ENCODE peak calls at places on chromosomes 3 and 15, in five cellular contexts. Z, O, G, C and F are unnamed samples.

GRCh38 chr3:107432013-107432515 is 54.8 kb downstream of the CCDC54 start:
- DNase-seq in Z (no peak), O (no peak), G (no peak), C (no peak), F (peak)

GRCh38 chr3:156820687-156821070 is 5.5 kb upstream of the LEKR1 start:
- DNase-seq in Z (no peak), O (no peak), G (no peak), C (no peak), F (no peak)

GRCh38 chr3:4720316-4721075 is 227.3 kb downstream of the ITPR1 start:
- DNase-seq in Z (no peak), O (peak), G (peak), C (peak), F (no peak)

GRCh38 chr3:69406156-69406555 is 20.3 kb upstream of the FRMD4B start:
- DNase-seq in Z (no peak), O (no peak), G (no peak), C (no peak), F (no peak)

GRCh38 chr3:65245133-65246076 is 557.6 kb upstream of the ADAMTS9 start:
- DNase-seq in Z (no peak), O (no peak), G (no peak), C (no peak), F (no peak)

GRCh38 chr15:66802087-66803001 is 100.3 kb downstream of the SMAD6 start:
- DNase-seq in Z (no peak), O (no peak), G (no peak), C (no peak), F (no peak)

GRCh38 chr15:65868546-65869126 is 655 bp upstream of the RAB11A start:
- DNase-seq in Z (no peak), O (peak), G (no peak), C (no peak), F (peak)

GRCh38 chr3:189049458-189050231 is 122.1 kb upstream of the TPRG1 start:
- DNase-seq in Z (no peak), O (no peak), G (no peak), C (no peak), F (no peak)

GRCh38 chr3:99878005-99878404 is 60.3 kb downstream of the CMSS1 start:
- DNase-seq in Z (no peak), O (peak), G (peak), C (peak), F (no peak)

GRCh38 chr3:168094580-168094876 is 1.2 kb downstream of the GOLIM4 start:
- DNase-seq in Z (no peak), O (no peak), G (no peak), C (no peak), F (no peak)

GRCh38 chr3:42376397-42376798 is 34.0 kb downstream of the LYZL4 start:
- DNase-seq in Z (no peak), O (no peak), G (no peak), C (peak), F (no peak)

GRCh38 chr3:168121175-168121853 is 25.6 kb upstream of the GOLIM4 start:
- DNase-seq in Z (no peak), O (no peak), G (no peak), C (no peak), F (peak)

GRCh38 chr3:32848215-32848614 is 30.4 kb downstream of the TRIM71 start:
- DNase-seq in Z (no peak), O (peak), G (no peak), C (no peak), F (no peak)

GRCh38 chr3:143424874-143425273 is 305.3 kb downstream of the CHST2 start:
- DNase-seq in Z (no peak), O (no peak), G (no peak), C (no peak), F (no peak)

GRCh38 chr15:48954538-48954937 is 9.2 kb downstream of the SHC4 start:
- DNase-seq in Z (no peak), O (no peak), G (no peak), C (no peak), F (no peak)

GRCh38 chr3:157523814-157524213 is 20.6 kb upstream of the VEPH1 start:
- DNase-seq in Z (no peak), O (no peak), G (no peak), C (no peak), F (no peak)

GRCh38 chr3:122996038-122996580 is 31.5 kb downstream of the SEMA5B start:
- DNase-seq in Z (no peak), O (no peak), G (no peak), C (no peak), F (no peak)

GRCh38 chr3:42682301-42683070 is 2.9 kb upstream of the KLHL40 start:
- DNase-seq in Z (no peak), O (no peak), G (no peak), C (no peak), F (no peak)

GRCh38 chr3:107669669-107670068 is 146.9 kb downstream of the BBX start:
- DNase-seq in Z (no peak), O (no peak), G (no peak), C (no peak), F (no peak)

GRCh38 chr3:97815149-97815917 is 6.5 kb upstream of the CRYBG3 start:
- DNase-seq in Z (no peak), O (no peak), G (no peak), C (no peak), F (no peak)

GRCh38 chr3:48982686-48983085 is 7.4 kb upstream of the P4HTM start:
- DNase-seq in Z (no peak), O (no peak), G (no peak), C (no peak), F (no peak)

GRCh38 chr3:195197764-195198423 is 73.1 kb downstream of the XXYLT1 start:
- DNase-seq in Z (no peak), O (no peak), G (no peak), C (peak), F (no peak)

GRCh38 chr15:33915571-33916407 is 52.5 kb upstream of the CHRM5 start:
- DNase-seq in Z (no peak), O (peak), G (peak), C (no peak), F (no peak)

GRCh38 chr3:67620869-67621268 is 33.5 kb downstream of the SUCLG2 start:
- DNase-seq in Z (no peak), O (no peak), G (no peak), C (no peak), F (no peak)

GRCh38 chr3:44981220-44981619 is 5.2 kb downstream of the EXOSC7 start:
- DNase-seq in Z (no peak), O (no peak), G (no peak), C (no peak), F (no peak)

GRCh38 chr15:73686781-73687256 is 2.6 kb downstream of the CD276 start:
- DNase-seq in Z (no peak), O (no peak), G (no peak), C (no peak), F (no peak)

GRCh38 chr3:61547625-61548024 is 13.7 kb upstream of the PTPRG start:
- DNase-seq in Z (no peak), O (no peak), G (no peak), C (no peak), F (no peak)
- TF ChIP-seq ZBTB33 in Z (no peak), O (no peak), G (no peak), C (no peak), F (no peak)

DNA sequence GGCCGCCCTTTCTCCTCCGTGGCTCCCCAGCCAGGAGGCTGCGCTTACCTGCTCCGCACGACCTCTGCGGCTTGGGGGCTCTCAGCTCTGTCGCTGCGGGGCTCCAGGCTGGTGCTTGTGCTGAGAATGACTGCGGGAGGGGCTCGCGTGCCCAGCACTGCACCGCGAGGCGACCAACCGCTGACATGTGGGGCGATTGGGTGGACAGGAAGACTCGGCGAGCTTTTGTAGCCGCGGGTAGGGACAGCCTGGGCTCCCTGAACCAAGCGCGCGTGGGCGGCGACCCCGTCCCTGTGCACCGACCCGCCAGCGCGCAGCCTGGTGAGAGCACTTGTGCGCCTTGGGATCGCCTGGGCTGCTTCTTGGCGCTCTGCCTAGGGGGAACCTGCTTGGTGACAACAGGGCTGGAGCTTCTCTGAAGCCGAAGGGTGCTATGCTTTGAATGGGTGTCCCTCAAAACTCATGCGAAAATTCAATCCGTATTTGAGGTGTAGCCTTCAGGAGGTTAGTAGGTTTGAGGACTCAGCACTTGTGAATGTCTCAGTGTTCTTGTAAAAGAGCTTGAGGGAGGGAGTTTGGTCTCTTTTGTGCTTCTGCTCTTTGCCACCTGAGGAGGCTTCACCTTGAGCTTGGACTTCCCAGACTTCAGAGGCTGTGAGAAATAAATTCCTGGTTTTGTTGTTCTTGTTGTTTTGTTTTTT is 50.4 kb downstream of the IL12A start:
- DNase-seq in Z (no peak), O (no peak), G (no peak), C (no peak), F (peak)
- TF ChIP-seq ZBTB33 in Z (no peak), O (no peak), G (no peak), C (no peak), F (no peak)

GRCh38 chr3:175646865-175647264 is 787.7 kb downstream of the NAALADL2 start:
- DNase-seq in Z (no peak), O (no peak), G (no peak), C (no peak), F (no peak)

GRCh38 chr3:175655366-175655765 is 796.2 kb downstream of the NAALADL2 start:
- DNase-seq in Z (no peak), O (no peak), G (no peak), C (no peak), F (no peak)

GRCh38 chr3:175648939-175649338 is 789.8 kb downstream of the NAALADL2 start:
- DNase-seq in Z (no peak), O (no peak), G (no peak), C (no peak), F (no peak)

GRCh38 chr3:175656451-175656850 is 797.3 kb downstream of the NAALADL2 start:
- DNase-seq in Z (no peak), O (no peak), G (no peak), C (no peak), F (no peak)

DNA sequence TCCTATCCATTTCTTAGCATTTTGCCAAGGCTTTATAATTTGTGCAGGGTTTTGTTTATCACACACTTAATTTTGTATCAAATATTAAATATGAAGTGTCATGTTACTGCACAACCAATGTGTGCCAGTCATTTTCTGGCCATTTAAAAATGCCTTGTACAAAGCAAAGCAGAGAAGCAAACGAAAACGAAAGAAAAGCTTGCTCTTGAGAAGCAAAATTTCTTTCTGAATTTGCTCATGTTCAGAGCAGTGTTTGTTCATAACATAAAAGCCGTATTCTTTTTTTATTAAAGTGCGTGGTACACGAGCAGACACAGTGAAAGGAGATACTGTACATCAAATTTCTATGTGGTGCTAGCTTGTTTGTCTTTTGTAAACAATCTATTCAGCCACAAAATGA is 792.6 kb downstream of the NAALADL2 start:
- DNase-seq in Z (no peak), O (no peak), G (no peak), C (no peak), F (no peak)
- TF ChIP-seq ZBTB33 in Z (no peak), O (no peak), G (no peak), C (no peak), F (no peak)

DNA sequence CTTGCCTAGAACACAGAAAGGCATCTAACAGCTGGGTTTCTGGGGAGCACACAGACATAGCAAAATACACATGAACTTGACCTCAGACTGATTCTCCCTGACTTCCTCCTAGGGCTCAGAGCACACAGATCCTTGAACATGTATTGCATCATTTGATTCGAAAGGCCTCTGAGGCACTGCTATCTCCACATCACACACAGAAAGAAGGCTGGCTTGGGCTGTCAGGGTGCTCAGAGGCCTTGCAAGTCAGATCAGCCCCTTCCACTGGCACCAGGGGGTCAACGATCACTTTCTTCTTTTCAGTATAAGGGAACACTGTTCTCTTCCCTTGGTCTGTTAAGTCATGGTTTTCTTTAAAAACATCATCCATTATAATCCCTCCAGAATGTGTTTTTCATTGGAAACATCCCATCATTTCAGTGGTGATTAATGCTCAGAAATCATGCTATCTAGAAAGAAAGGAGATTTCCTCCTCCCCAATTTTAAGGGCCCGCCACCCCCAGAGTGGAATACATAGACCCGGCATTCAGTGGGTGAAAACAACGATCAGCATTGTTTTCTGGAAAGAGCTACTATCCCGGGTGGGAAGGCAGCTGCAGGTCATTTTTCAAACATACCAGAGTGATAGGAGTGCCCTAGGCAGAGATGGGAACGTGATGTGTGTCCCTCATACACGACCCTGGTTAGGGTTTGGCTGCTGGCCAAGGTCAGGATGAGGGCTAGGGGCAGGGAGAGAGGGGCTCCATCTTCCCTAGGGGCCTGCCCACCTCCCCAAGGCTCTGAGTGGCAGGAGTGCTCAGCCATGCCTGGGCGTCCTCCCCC is 253.3 kb upstream of the LYSMD4 start:
- DNase-seq in Z (no peak), O (no peak), G (no peak), C (no peak), F (no peak)
- TF ChIP-seq ZBTB33 in Z (no peak), O (no peak), G (no peak), C (no peak), F (no peak)

DNA sequence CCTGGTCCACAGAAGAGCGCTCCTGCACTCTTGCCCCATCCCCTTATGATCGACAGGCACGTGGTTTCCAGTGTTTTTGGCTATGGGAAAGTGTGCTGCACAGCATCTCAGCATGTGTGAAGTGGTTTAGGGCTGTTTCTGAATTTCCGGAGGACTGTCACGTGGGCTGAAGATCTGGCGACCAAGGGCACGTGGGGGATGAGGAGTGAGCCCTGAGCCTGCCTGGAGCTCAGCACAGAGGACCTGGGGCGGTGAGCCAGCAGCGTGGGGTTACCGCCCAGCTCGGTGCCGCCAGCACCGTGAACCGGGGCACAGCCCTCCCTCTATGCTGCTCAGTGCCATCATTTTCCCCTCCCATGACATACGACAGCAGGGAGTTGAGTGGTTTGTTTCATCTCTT is 150.2 kb downstream of the DNAJB8 start:
- DNase-seq in Z (no peak), O (no peak), G (no peak), C (no peak), F (no peak)
- TF ChIP-seq ZBTB33 in Z (no peak), O (no peak), G (no peak), C (no peak), F (no peak)

GRCh38 chr15:95558916-95559315 is 771.6 kb upstream of the NR2F2 start:
- DNase-seq in Z (no peak), O (no peak), G (no peak), C (no peak), F (no peak)

GRCh38 chr15:95558131-95558530 is 772.4 kb upstream of the NR2F2 start:
- DNase-seq in Z (no peak), O (no peak), G (no peak), C (peak), F (no peak)

GRCh38 chr15:95556225-95556624 is 774.3 kb upstream of the NR2F2 start:
- DNase-seq in Z (no peak), O (no peak), G (no peak), C (no peak), F (no peak)

GRCh38 chr15:95557226-95558046 is 773.1 kb upstream of the NR2F2 start:
- DNase-seq in Z (peak), O (peak), G (peak), C (peak), F (no peak)

GRCh38 chr15:95556866-95557225 is 773.7 kb upstream of the NR2F2 start:
- DNase-seq in Z (no peak), O (no peak), G (no peak), C (peak), F (no peak)
- TF ChIP-seq ZBTB33 in Z (no peak), O (no peak), G (no peak), C (no peak), F (no peak)

GRCh38 chr15:43900964-43901363 is 74.2 kb downstream of the WDR76 start:
- DNase-seq in Z (no peak), O (no peak), G (no peak), C (no peak), F (no peak)

GRCh38 chr15:43903864-43904290 is 77.1 kb downstream of the WDR76 start:
- DNase-seq in Z (peak), O (peak), G (peak), C (peak), F (peak)

GRCh38 chr15:43896543-43896942 is 69.7 kb downstream of the WDR76 start:
- DNase-seq in Z (no peak), O (no peak), G (no peak), C (no peak), F (no peak)

GRCh38 chr15:43901485-43901884 is 74.7 kb downstream of the WDR76 start:
- DNase-seq in Z (no peak), O (no peak), G (no peak), C (no peak), F (peak)

DNA sequence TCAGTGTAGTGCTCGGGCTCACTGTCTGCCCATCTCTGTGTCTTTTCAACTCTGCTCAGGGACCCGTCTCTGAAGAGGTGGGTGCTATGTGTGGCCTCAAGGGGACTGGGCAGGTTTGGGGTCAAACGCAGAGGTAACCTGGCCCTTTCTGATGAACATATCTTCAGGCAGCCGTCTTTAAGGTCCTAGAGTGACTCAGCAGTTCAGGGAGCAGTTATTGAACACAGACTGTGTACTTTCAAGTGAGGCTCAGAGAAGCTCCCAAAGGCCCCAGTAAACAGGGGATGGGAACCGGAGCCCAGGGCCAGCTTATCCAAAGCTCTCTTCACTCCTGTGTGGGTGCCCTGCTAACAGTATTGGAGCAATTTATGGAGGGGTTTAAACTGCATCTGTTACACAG is 73.1 kb downstream of the WDR76 start:
- DNase-seq in Z (no peak), O (peak), G (no peak), C (no peak), F (no peak)
- TF ChIP-seq ZBTB33 in Z (no peak), O (no peak), G (no peak), C (no peak), F (no peak)

DNA sequence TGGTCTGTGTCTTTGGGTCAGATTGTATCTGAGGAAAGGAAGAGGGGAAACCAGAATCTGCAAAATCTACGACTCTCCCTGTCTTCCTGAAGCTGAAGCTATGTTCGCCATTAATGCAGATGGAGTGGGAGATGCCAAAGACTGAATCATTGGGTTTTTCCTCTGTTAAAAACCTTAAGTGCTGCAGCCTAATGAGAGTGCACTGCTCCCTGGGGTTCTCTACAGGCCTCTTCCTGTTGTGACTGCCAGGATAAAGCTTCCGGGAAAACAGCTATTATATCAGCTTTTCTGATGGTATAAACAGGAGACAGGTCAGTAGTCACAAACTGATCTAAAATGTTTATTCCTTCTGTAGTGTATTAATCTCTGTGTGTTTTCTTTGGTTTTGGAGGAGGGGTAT is 24.0 kb downstream of the RMDN3 start:
- DNase-seq in Z (no peak), O (no peak), G (no peak), C (no peak), F (no peak)
- TF ChIP-seq ZBTB33 in Z (no peak), O (no peak), G (no peak), C (no peak), F (no peak)